ENCODE peak calls at places on chromosomes 6 and 20, in five cellular contexts. D is IMR-90, Q is HEK293T, C is A549, Z is K562. S is an unnamed sample.
A peak's percentile ranks its signal among the peaks of the same experiment; 100 is the strongest.

GRCh38 chr6:145036848-145037567 is 698.3 kb downstream of the EPM2A start:
- DNase-seq in Z (no peak), Q (no peak), D (peak; percentile 19), C (no peak), S (no peak)

GRCh38 chr20:40646321-40647212 is 42.5 kb downstream of the MAFB start:
- DNase-seq in Q (no peak), D (no peak), C (no peak), Z (no peak), S (no peak)

GRCh38 chr6:90274481-90275030 is 22.1 kb downstream of the BACH2 start:
- DNase-seq in C (no peak), Z (no peak), Q (no peak), D (no peak), S (no peak)

GRCh38 chr20:24745617-24746350 is 203.3 kb upstream of the CST7 start:
- DNase-seq in C (no peak), D (no peak), Z (no peak), Q (no peak), S (no peak)

GRCh38 chr6:157956171-157956730 is 25.4 kb upstream of the SYNJ2 start:
- DNase-seq in Q (no peak), Z (no peak), C (no peak), D (no peak), S (no peak)

GRCh38 chr6:28401172-28401571 is 1.6 kb upstream of the ZSCAN12 start:
- DNase-seq in Z (no peak), C (no peak), D (peak; percentile 42), Q (no peak), S (no peak)

GRCh38 chr6:157478926-157479325 is 97.9 kb downstream of the ZDHHC14 start:
- DNase-seq in Q (no peak), Z (no peak), C (no peak), D (no peak), S (no peak)

GRCh38 chr20:30486103-30486478 is 771.4 kb upstream of the DEFB115 start:
- DNase-seq in C (no peak), Q (no peak), Z (no peak), D (no peak), S (no peak)

GRCh38 chr6:137045221-137045789 is 540 bp upstream of the IL20RA start:
- DNase-seq in C (no peak), Q (no peak), Z (no peak), D (no peak), S (no peak)

GRCh38 chr20:21391495-21392298 is 5.6 kb downstream of the NKX2-4 start:
- DNase-seq in D (no peak), Z (no peak), Q (no peak), C (no peak), S (no peak)

GRCh38 chr6:28673800-28674671 is 148.4 kb downstream of the GPX5 start:
- DNase-seq in Z (no peak), D (peak; percentile 71), Q (peak; percentile 71), C (peak; percentile 79), S (peak; percentile 75)

GRCh38 chr6:143546599-143546998 is 35.1 kb upstream of the FUCA2 start:
- DNase-seq in Q (no peak), D (no peak), C (no peak), Z (no peak), S (no peak)

GRCh38 chr6:143553337-143553736 is 41.8 kb upstream of the FUCA2 start:
- DNase-seq in Z (no peak), C (no peak), Q (no peak), D (no peak), S (no peak)

GRCh38 chr6:143549221-143549620 is 37.7 kb upstream of the FUCA2 start:
- DNase-seq in C (no peak), D (no peak), Q (no peak), Z (no peak), S (no peak)

GRCh38 chr6:143545976-143546547 is 34.5 kb upstream of the FUCA2 start:
- DNase-seq in D (peak; percentile 59), C (no peak), Q (no peak), Z (no peak), S (peak; percentile 68)

GRCh38 chr6:143549630-143550268 is 38.2 kb upstream of the FUCA2 start:
- DNase-seq in Z (no peak), D (no peak), Q (no peak), C (no peak), S (no peak)
- TF ChIP-seq BHLHE40 in Z (no peak), D (no peak), Q (no peak), C (no peak), S (no peak)

GRCh38 chr6:21189721-21190120 is 403.8 kb upstream of the SOX4 start:
- DNase-seq in D (no peak), Z (no peak), Q (no peak), C (no peak), S (no peak)

GRCh38 chr6:21186479-21187055 is 407.0 kb upstream of the SOX4 start:
- DNase-seq in Z (no peak), D (peak; percentile 38), C (no peak), Q (no peak), S (no peak)

GRCh38 chr6:21185849-21186478 is 407.6 kb upstream of the SOX4 start:
- DNase-seq in Z (no peak), Q (no peak), D (no peak), C (no peak), S (no peak)

GRCh38 chr6:21188505-21189223 is 404.9 kb upstream of the SOX4 start:
- DNase-seq in Z (no peak), C (no peak), Q (no peak), D (no peak), S (peak; percentile 24)

DNA sequence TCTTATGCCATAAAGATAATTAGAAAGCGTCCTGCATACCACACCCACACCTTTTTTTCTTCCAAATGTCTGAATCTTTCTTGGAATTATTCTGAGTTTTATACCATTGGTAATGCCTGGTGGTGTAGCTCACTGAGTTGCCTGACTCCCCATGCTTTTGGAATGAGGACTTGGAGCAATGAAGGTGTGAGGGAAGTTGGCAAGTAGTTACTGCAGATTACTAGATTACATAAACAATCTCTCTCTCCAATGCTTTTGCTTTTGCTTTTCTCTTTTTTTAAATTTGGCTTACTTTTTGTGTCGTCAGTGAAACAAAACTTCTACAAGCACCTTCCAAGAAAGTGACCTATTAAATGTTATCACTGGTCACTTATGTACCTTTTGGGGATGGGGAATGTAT is 406.1 kb upstream of the SOX4 start:
- DNase-seq in Q (no peak), D (no peak), Z (no peak), C (no peak), S (no peak)
- TF ChIP-seq BHLHE40 in Q (no peak), D (no peak), Z (no peak), C (no peak), S (no peak)

DNA sequence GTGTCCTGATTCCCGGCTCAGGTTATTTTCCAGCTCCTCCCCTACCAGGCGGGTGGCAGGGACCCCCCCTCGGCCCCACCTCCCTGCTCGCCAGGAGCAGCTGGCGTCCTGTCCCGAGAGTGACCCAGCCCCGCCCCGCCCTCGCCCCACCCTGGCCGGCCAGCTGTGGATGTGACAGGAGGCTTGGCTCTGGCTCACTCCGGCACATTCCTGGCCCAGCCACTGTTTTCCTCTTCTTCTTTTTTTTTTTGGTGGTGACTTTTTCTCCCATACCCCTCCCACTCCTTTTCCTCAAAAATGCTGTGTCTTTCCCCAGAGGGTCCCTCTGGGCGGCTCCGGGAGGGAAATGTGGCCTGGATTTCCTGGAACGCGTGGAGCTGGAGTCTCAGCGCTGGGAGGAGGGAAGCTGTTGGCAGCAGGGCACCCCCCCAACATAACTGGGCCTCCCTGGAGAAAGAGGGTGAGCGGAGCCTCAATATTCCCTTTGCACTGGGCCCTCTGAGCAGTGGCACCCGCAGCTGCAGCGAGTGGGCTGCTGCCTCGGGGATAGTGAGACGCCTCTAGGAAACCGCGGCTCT is 28.3 kb upstream of the CSNK2A1 start:
- DNase-seq in Q (no peak), Z (peak; percentile 57), C (no peak), D (no peak), S (no peak)
- TF ChIP-seq BHLHE40 in Q (no peak), Z (no peak), C (no peak), D (no peak), S (no peak)

GRCh38 chr6:11447265-11447664 is 90.3 kb upstream of the TMEM170B start:
- DNase-seq in Z (no peak), Q (no peak), D (no peak), C (no peak), S (no peak)

GRCh38 chr6:11448038-11448437 is 89.5 kb upstream of the TMEM170B start:
- DNase-seq in D (no peak), C (no peak), Q (no peak), Z (no peak), S (no peak)

GRCh38 chr6:11442495-11442894 is 95.1 kb upstream of the TMEM170B start:
- DNase-seq in Z (no peak), D (no peak), Q (no peak), C (no peak), S (no peak)

GRCh38 chr6:11450061-11450460 is 87.5 kb upstream of the TMEM170B start:
- DNase-seq in Z (no peak), D (no peak), Q (no peak), C (no peak), S (no peak)

DNA sequence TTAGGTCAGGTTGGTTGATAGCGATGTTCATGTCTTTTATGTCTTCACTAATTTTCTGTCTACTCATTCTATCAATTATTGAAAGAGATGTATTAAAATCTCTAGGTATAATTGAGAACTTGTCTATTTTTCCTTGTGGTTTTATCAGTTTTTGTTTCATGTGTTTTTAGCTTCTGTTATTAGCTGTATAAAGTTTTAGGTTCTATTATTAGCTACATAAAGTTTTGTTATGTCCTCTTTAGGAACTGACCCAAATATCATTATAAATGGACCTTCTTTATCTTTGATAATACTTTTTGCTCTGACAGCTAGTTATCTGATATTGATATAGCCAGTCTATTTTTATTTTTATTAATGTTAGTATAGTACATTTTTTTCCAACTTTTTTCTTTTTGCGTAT is 92.4 kb upstream of the TMEM170B start:
- DNase-seq in Z (no peak), C (no peak), D (no peak), Q (no peak), S (no peak)
- TF ChIP-seq BHLHE40 in Z (no peak), C (no peak), D (no peak), Q (no peak), S (no peak)

DNA sequence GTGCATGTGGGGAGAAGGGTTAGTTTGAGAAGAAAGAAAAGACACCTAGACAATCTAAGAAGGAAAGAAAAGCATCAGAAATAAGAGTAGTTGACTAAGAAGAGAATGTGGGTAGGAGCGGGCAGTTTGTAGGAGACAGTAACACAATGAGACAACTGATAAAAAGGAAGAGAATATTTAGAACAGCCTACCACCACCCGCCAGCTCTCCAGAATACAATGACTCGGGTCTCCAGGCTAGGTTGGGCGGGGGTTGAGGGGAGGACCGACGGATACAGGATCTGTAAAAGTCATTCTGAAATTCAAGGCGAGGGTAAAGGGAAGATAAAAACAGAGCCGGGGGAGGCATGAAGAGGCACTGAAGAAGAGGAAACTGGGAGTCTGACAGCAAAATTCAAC is 704 bp downstream of the ABHD16A start:
- DNase-seq in D (no peak), Q (no peak), C (no peak), Z (no peak), S (no peak)
- TF ChIP-seq BHLHE40 in D (no peak), Q (no peak), C (no peak), Z (no peak), S (no peak)

GRCh38 chr6:9140181-9140580 is 704.8 kb upstream of the SLC35B3 start:
- DNase-seq in Z (no peak), C (no peak), Q (no peak), D (peak; percentile 12), S (no peak)
- TF ChIP-seq BHLHE40 in Z (no peak), C (no peak), Q (no peak), D (no peak), S (no peak)

DNA sequence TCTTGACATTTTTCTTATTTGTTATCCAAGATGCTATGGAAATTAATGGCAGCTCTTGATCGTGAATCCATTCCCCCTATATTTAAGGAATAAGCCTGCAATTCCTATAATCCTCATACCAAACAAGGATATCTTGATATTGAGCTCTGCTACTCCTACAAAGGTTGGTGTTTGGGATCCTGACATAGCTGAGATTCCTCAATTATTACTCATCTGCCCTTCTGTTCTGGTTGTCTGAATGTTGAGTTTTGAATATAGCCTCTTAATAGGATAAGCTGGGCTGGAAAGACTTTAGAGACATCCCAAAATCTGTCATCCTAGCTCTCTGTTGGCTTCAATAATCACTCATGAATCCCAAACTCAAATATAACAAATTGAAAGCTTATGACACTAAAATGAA is 49.9 kb downstream of the CLIC5 start:
- DNase-seq in C (no peak), Q (no peak), Z (no peak), D (peak; percentile 22), S (no peak)
- TF ChIP-seq BHLHE40 in C (no peak), Q (no peak), Z (no peak), D (no peak), S (no peak)

S was measured in HepG2.